ENCODE peak calls at places on chromosomes 7 and 10, in ten cellular contexts. T is lung; K is WERI-Rb-1; I is thoracic aorta; U is psoas muscle; S is sigmoid colon; E is gastrocnemius medialis; G is CD8-positive, alpha-beta T cell; M is testis; X is aorta. R is an unnamed sample.

GRCh38 chr7:74604326-74605020 is 53.0 kb upstream of the GTF2I start:
- DNase-seq in T (peak), K (no peak), I (peak), U (peak), S (no peak), E (peak), G (no peak), M (no peak), X (peak), R (no peak)

GRCh38 chr7:152899482-152900166 is 140.1 kb downstream of the ACTR3B start:
- DNase-seq in T (peak), K (no peak), I (no peak), U (peak), S (no peak), E (peak), G (no peak), M (no peak), X (no peak), R (peak)

GRCh38 chr10:115417585-115418265 is 324.6 kb downstream of the ATRNL1 start:
- DNase-seq in T (no peak), K (peak), I (no peak), U (no peak), S (peak), E (no peak), G (no peak), M (peak), X (peak), R (no peak)

GRCh38 chr10:80289451-80290287 is at the start of gene MAT1A:
- DNase-seq in T (no peak), K (no peak), I (no peak), U (no peak), S (no peak), E (peak), G (no peak), M (peak), X (no peak), R (no peak)

GRCh38 chr10:72277996-72278667 is 4.4 kb downstream of the DDIT4 start:
- DNase-seq in T (no peak), K (no peak), I (no peak), U (no peak), S (no peak), E (no peak), G (no peak), M (no peak), X (no peak), R (no peak)

GRCh38 chr10:71587941-71588573 is 131.5 kb downstream of the C10orf105 start:
- DNase-seq in T (no peak), K (peak), I (no peak), U (no peak), S (no peak), E (no peak), G (no peak), M (no peak), X (no peak), R (no peak)

GRCh38 chr10:71623098-71623985 is 96.2 kb downstream of the C10orf105 start:
- DNase-seq in T (no peak), K (peak), I (no peak), U (no peak), S (no peak), E (no peak), G (no peak), M (peak), X (no peak), R (no peak)

GRCh38 chr7:130096243-130096827 is 26.0 kb downstream of the KLHDC10 start:
- DNase-seq in T (no peak), K (no peak), I (no peak), U (no peak), S (no peak), E (no peak), G (no peak), M (no peak), X (no peak), R (no peak)

GRCh38 chr10:62817120-62817762 is 1.1 kb upstream of the EGR2 start:
- DNase-seq in T (peak), K (peak), I (no peak), U (peak), S (peak), E (peak), G (peak), M (peak), X (peak), R (peak)

DNA sequence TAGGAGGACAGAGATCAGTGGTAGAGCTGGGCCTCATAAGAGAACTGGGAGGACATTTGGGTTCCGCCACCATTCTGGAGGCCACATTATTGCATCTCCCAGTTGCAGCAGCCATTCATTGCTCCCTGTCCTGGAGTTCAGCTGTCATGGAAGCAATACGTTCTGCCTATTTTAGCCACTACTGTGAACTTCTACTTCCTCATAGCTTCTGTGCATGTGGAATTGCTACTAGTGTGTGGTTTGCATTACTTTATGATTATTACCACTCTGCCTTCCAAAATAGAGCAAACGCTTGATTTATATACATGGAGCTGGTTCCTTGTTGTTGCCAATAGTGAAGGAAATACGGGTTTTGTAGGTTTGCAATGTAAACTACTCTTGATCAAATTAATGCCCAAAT is 47.2 kb upstream of the PLPP4 start:
- DNase-seq in T (no peak), K (no peak), I (no peak), U (no peak), S (no peak), E (no peak), G (no peak), M (no peak), X (no peak), R (no peak)
- H3K27ac ChIP-seq in T (no peak), K (no peak), I (no peak), U (no peak), S (no peak), E (no peak), G (no peak), M (no peak), X (no peak), R (no peak)

DNA sequence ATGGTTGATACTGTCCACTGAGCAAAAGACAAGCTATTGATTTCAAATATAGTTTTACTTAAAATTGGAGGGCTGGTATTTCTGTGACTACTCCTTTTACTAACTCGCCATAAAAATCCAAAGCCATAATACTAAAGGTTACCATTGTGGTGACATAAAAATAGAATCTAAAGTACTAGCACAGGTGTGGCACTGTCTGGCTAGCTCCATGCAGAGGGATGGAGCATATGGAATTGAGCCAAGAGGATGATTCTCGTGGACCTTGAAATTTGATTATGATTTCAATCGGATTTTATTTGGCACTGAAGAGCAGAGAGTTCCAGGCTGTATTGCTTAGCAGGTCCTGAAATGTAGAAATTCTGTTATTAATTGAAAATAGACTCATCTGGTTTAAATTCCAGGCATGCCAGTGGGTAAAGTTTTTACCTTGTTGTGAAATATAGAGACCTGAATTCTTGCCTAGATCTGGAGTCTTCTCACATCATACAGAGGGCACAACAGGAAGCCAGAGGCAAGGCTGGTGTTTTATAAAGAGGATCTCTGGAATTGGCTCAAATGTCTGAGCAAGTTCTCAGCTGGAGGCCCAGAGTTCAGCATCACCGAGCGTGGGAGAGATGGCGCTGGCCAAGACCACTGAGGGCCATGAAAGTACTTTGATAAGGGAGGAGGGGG is 29.9 kb upstream of the DLD start:
- DNase-seq in T (no peak), K (no peak), I (no peak), U (no peak), S (no peak), E (no peak), G (no peak), M (no peak), X (no peak), R (no peak)
- H3K27ac ChIP-seq in T (no peak), K (no peak), I (no peak), U (no peak), S (peak), E (no peak), G (no peak), M (no peak), X (no peak), R (no peak)

DNA sequence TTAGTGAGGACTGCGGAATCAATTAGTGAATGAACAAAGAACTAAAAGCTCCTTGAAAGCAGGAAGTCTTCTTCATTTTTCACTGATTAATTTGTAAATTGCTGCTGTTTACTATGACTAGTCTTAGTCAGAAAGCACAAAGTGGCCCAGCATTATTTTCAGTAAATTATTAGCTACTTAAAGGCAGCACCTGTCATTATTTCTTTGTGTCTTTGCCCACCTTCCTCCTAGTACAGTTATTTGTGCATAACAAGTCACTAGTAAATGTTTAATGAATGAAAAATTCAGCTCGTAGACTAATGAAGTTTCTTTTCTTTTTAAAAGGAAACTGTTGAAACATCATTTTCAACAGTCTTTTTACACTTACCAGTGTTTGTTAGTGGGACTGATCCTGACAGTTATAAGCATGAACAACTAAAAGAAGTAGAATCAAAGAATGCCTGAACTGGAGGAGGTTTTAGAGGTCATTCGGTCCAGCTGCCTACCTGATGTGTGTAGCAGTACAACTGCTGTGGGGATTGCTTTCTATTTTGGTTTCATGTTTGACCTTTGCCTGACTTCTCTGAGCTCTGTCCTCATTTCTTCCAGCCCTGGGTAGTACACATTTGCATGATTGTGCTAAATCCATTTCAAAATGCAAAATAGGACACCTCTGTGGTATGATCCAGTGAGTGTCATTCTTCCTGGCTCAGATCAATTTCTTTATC is 140.0 kb upstream of the PHYHIPL start:
- DNase-seq in T (no peak), K (no peak), I (no peak), U (no peak), S (no peak), E (no peak), G (no peak), M (no peak), X (no peak), R (no peak)
- H3K27ac ChIP-seq in T (no peak), K (no peak), I (no peak), U (no peak), S (no peak), E (no peak), G (no peak), M (no peak), X (no peak), R (no peak)

DNA sequence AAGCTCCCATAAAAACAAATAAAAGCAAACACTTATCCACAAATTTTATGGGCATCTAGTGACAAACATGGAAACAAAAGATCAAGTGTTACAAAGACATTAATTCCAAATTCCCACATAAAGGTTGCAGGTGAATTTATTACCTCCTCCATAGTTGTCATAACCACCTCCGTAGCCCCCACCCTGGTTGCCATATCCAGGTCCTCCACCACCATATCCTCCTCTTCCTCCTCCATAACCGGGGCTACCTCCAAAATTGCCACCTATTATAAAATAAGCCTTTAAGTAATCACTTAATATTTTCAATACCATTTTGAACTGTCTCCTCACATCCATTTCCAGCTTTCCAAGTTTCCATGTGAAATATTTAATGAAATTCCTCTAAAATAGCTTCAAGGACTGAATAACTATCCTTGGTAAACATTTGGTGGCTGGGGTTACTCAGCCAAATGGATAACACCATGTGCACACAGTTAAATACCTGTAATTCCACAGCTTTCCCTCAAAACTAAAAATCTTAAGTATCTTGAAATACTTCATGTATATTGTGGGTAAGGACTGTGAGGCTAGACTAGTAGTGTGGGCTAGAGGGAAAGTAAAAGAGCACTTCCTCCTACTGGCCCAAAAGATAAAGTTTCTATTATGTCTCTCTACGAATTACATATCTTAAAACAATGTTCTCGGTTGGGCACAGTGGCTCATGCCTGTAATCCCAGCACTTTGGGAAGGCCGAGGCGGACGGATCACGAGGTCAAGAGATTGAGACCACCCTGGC is 6.9 kb downstream of the HNRNPA2B1 start:
- DNase-seq in T (no peak), K (no peak), I (no peak), U (no peak), S (no peak), E (no peak), G (no peak), M (no peak), X (no peak), R (no peak)
- H3K27ac ChIP-seq in T (no peak), K (no peak), I (no peak), U (no peak), S (no peak), E (peak), G (no peak), M (no peak), X (no peak), R (no peak)

GRCh38 chr7:100469227-100470044 is 5.4 kb upstream of the SPACDR start:
- DNase-seq in T (peak), K (peak), I (peak), U (peak), S (peak), E (peak), G (peak), M (peak), X (peak), R (peak)

GRCh38 chr7:100465702-100466311 is 1.7 kb upstream of the SPACDR start:
- DNase-seq in T (peak), K (peak), I (no peak), U (peak), S (peak), E (peak), G (no peak), M (peak), X (peak), R (peak)

GRCh38 chr7:100466830-100467605 is 3.0 kb upstream of the SPACDR start:
- DNase-seq in T (no peak), K (no peak), I (no peak), U (no peak), S (no peak), E (no peak), G (no peak), M (no peak), X (no peak), R (no peak)

GRCh38 chr7:100465299-100465698 is 1.2 kb upstream of the SPACDR start:
- DNase-seq in T (no peak), K (no peak), I (no peak), U (no peak), S (no peak), E (no peak), G (no peak), M (peak), X (no peak), R (no peak)

DNA sequence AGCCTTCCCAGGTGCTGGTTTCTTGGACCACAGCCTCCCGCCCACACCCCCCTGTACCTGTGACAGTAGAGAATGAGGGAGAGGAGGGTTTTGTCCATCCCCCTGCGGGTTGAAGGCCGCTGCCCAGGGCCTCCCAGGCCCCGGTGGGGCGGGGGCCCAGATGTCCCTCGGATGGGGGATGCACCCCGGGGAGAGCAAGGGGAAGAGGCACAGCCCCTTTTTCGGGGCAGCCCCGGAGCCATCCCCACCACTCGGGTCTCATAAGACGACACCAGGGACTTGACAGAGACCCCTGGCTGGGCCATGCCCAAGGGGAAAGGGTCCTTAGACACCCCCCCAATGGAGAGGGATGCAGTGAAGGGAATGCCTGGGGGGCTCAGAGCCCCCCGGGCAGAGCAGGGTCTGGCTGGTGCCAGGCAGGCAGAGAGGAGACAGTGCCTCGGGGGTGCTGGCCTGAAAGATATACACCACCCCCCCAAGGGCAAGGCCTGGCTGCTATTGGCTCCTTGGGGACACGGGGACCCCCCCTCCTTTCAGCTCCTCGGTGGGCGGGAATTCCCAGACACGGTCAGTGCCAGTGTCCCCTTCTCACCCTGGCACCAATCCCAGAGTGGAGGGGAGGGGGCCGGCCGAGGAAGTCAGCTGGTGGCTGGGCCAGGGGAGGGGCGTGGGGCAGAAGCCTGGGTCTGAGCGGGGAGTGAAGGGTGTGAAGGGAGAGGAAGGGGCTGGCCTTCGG is 3.7 kb upstream of the SPACDR start:
- DNase-seq in T (no peak), K (no peak), I (no peak), U (no peak), S (no peak), E (no peak), G (no peak), M (no peak), X (no peak), R (no peak)
- H3K27ac ChIP-seq in T (no peak), K (no peak), I (no peak), U (no peak), S (peak), E (no peak), G (no peak), M (peak), X (no peak), R (peak)

GRCh38 chr10:69884686-69885085 is 83.0 kb downstream of the COL13A1 start:
- DNase-seq in T (no peak), K (no peak), I (no peak), U (no peak), S (no peak), E (no peak), G (no peak), M (no peak), X (no peak), R (no peak)
- H3K27ac ChIP-seq in T (no peak), K (no peak), I (no peak), U (no peak), S (peak), E (no peak), G (no peak), M (no peak), X (no peak), R (no peak)

DNA sequence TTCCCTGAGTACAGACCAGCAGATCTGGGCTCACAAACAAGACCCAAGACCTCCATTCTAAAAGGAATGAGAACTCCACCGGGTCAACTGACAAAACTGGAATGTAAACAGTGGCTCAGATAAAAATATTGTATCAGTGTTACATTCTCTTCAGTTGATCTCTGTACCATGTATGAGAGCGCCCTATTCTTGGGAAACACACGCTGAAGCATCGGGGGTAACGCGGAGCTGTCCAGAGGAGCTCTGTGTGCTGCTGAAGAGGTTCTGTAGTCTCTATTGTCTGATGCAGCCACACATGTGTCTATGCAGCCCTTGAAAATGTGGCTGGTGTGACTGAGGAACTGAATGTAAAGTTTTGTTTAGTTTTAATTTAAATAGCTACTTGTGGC is 39.7 kb downstream of the HIPK2 start:
- DNase-seq in T (no peak), K (no peak), I (no peak), U (no peak), S (no peak), E (no peak), G (no peak), M (no peak), X (no peak), R (peak)
- H3K27ac ChIP-seq in T (peak), K (no peak), I (peak), U (peak), S (no peak), E (peak), G (no peak), M (no peak), X (peak), R (peak)

R was measured in right atrium auricular region.